ENCODE peak calls at places on chromosomes 2 and 18, in four cellular contexts. O is adrenal gland, D is small intestine, U is heart right ventricle. J is an unnamed sample.

GRCh38 chr2:47528874-47529273 is 125.9 kb downstream of the MSH2 start:
- DNase-seq in U (no peak), D (no peak), O (no peak), J (peak; percentile 38)

GRCh38 chr2:156490467-156490840 is 54.3 kb downstream of the GPD2 start:
- DNase-seq in D (no peak), O (no peak), U (no peak), J (no peak)

GRCh38 chr2:105388971-105389381 is 9.9 kb downstream of the FHL2 start:
- DNase-seq in D (no peak), U (no peak), O (peak; percentile 45), J (peak; percentile 80)

GRCh38 chr2:21836766-21837543 is 713.2 kb downstream of the TDRD15 start:
- DNase-seq in O (no peak), U (no peak), D (no peak), J (peak; percentile 38)

GRCh38 chr18:58590231-58590630 is 38.7 kb downstream of the ALPK2 start:
- DNase-seq in U (no peak), O (peak; percentile 27), D (no peak), J (no peak)

GRCh38 chr2:196249860-196250259 is 78.5 kb upstream of the STK17B start:
- DNase-seq in D (peak; percentile 43), O (no peak), U (no peak), J (peak; percentile 33)

GRCh38 chr2:224545884-224546644 is 39.1 kb downstream of the CUL3 start:
- DNase-seq in O (no peak), D (no peak), U (no peak), J (no peak)

GRCh38 chr2:181235683-181236459 is 221.3 kb upstream of the ITGA4 start:
- DNase-seq in D (no peak), U (no peak), O (no peak), J (no peak)

GRCh38 chr2:27860111-27860510 is 30.1 kb downstream of the RBKS start:
- DNase-seq in O (no peak), U (no peak), D (no peak), J (no peak)

GRCh38 chr2:5227062-5227699 is 465.0 kb upstream of the SOX11 start:
- DNase-seq in D (no peak), U (no peak), O (no peak), J (no peak)

GRCh38 chr2:112723556-112723940 is 2.7 kb downstream of the NT5DC4 start:
- DNase-seq in U (no peak), O (no peak), D (no peak), J (no peak)

GRCh38 chr2:177180269-177181021 is 32.1 kb upstream of the HNRNPA3 start:
- DNase-seq in O (no peak), D (peak; percentile 49), U (no peak), J (no peak)

GRCh38 chr2:235515821-235516220 is 22.0 kb downstream of the AGAP1 start:
- DNase-seq in U (no peak), O (no peak), D (no peak), J (no peak)

GRCh38 chr2:225735844-225736243 is 336.3 kb downstream of the NYAP2 start:
- DNase-seq in D (no peak), U (no peak), O (peak; percentile 16), J (peak; percentile 43)

GRCh38 chr2:221124542-221125235 is 447.4 kb downstream of the EPHA4 start:
- DNase-seq in U (peak; percentile 12), D (no peak), O (no peak), J (peak; percentile 39)

GRCh38 chr2:109398616-109399015 is 215.2 kb downstream of the SEPTIN10 start:
- DNase-seq in D (no peak), O (no peak), U (no peak), J (peak; percentile 51)

GRCh38 chr2:201647431-201647830 is 4.1 kb upstream of the TMEM237 start:
- DNase-seq in O (peak; percentile 65), U (no peak), D (no peak), J (no peak)

GRCh38 chr2:30446602-30447148 is 371 bp upstream of the LCLAT1 start:
- DNase-seq in U (no peak), D (no peak), O (no peak), J (no peak)

GRCh38 chr18:4854664-4855063 is 342.4 kb downstream of the AKAIN1 start:
- DNase-seq in D (no peak), O (no peak), U (no peak), J (no peak)

GRCh38 chr2:150424361-150424760 is 63.1 kb downstream of the RND3 start:
- DNase-seq in O (no peak), U (no peak), D (no peak), J (no peak)

GRCh38 chr2:215882689-215883088 is 130.7 kb downstream of the MREG start:
- DNase-seq in O (no peak), U (no peak), D (no peak), J (no peak)

GRCh38 chr2:36582556-36583350 is 15.2 kb downstream of the FEZ2 start:
- DNase-seq in U (no peak), O (no peak), D (no peak), J (no peak)
- H3K36me3 ChIP-seq in U (peaks cover 14% of the 10 kb centered on the region), O (peaks cover 42% of the 10 kb centered on the region), D (peaks cover 35% of the 10 kb centered on the region), J (peaks cover 84% of the 10 kb centered on the region)

GRCh38 chr18:56199580-56200320 is 438.6 kb downstream of the TXNL1 start:
- DNase-seq in O (peak; percentile 27), U (no peak), D (peak; percentile 16), J (no peak)

GRCh38 chr18:56191334-56191733 is 447.1 kb downstream of the TXNL1 start:
- DNase-seq in O (no peak), U (no peak), D (peak; percentile 35), J (no peak)

GRCh38 chr18:56200381-56200831 is 438.0 kb downstream of the TXNL1 start:
- DNase-seq in O (no peak), D (no peak), U (no peak), J (peak; percentile 48)

GRCh38 chr18:56197460-56197859 is 440.9 kb downstream of the TXNL1 start:
- DNase-seq in D (no peak), U (no peak), O (no peak), J (no peak)

GRCh38 chr18:56196495-56197225 is 441.7 kb downstream of the TXNL1 start:
- DNase-seq in O (no peak), D (no peak), U (no peak), J (no peak)
- H3K9me3 ChIP-seq in O (no peaks in the 10 kb centered on the region), D (no peaks in the 10 kb centered on the region), U (no peaks in the 10 kb centered on the region), J (no peaks in the 10 kb centered on the region)

DNA sequence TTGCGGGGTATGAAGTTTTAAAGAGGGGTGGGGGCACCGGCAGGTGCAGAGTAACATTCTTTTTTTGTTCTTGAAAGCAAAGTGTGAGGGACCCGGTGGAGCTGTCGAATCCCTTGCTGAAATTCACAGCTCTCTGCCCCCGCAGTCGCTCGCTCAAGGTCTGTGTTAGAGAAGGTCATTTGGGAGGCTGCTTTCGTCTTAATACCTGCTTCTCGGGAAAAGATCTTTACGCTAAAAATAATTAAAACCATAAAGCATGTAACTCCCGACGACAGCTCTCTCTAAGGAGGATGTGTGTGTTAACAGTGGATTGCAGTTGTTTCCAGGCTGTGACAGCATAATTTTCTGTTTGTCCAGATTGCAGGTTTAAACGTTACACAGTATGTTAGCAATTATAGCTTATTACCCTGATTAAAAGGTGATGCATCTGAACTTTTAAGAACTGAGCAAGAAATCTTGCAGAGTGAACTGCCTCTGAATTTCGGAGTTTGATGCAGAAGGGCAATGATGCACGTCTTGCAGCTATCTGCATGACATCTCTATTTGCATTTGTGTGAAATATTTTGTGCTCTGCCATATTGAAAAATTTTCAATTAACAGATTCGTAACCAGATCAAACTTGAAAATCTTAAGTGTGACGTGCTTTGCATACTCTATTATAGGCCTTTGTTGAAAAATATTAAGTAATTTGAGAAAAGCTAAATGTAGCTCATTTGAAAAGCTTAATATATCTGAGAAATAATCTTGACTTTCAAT is 952 bp downstream of the RAPGEF4 start:
- DNase-seq in O (no peak), D (no peak), U (no peak), J (no peak)
- H3K4me3 ChIP-seq in O (peak overlapping the region; percentile 9), D (no peak overlapping the region), U (peak overlapping the region; percentile 45), J (no peak overlapping the region)

GRCh38 chr2:20582600-20583221 is 68.2 kb downstream of the HS1BP3 start:
- DNase-seq in O (no peak), U (peak; percentile 11), D (no peak), J (no peak)
- H3K36me3 ChIP-seq in O (no peaks in the 10 kb centered on the region), U (no peaks in the 10 kb centered on the region), D (no peaks in the 10 kb centered on the region), J (no peaks in the 10 kb centered on the region)

DNA sequence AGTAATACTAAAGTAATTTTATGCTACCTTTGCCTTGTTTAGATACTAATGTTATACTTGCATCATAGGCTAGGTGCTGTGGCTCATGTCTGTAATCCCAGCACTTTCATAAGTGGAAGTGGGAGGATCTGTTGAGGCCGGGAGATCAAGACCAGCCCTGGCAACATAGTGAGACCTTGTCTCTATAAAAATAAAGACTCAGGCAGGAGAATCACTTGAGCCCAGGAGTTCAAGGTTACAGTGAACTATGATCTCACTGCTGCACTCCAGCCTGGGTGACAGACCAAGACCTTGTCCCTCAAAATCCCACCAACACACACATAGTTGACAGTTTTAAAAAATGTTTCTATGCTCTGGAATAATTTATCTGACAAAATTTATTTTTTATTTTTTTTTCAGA is 6.9 kb upstream of the DNAJC27 start:
- DNase-seq in U (no peak), O (no peak), D (no peak), J (no peak)
- H3K9me3 ChIP-seq in U (no peaks in the 10 kb centered on the region), O (no peaks in the 10 kb centered on the region), D (no peaks in the 10 kb centered on the region), J (no peaks in the 10 kb centered on the region)